ENCODE peak calls at places on chromosome 4, in eight cellular contexts. M is dorsolateral prefrontal cortex, J is cardiac muscle cell, W is A549, T is mammary epithelial cell, V is fibroblast of mammary gland, G is body of pancreas, U is cardiac fibroblast. Y is an unnamed sample.

GRCh38 chr4:97987019-97987648 is 156.1 kb downstream of the STPG2 start:
- DNase-seq in J (peak), G (no peak), T (peak), W (peak), U (peak), V (peak), M (no peak), Y (peak)

GRCh38 chr4:138224614-138225013 is 17.5 kb downstream of the SLC7A11 start:
- DNase-seq in T (no peak), W (no peak), V (no peak), J (no peak), U (no peak), G (no peak), M (no peak), Y (no peak)

GRCh38 chr4:169160825-169161224 is 109.9 kb downstream of the SH3RF1 start:
- DNase-seq in U (peak), V (peak), J (peak), M (no peak), W (no peak), T (no peak), G (peak), Y (peak)

GRCh38 chr4:85769009-85769408 is 294.1 kb downstream of the ARHGAP24 start:
- DNase-seq in M (no peak), U (no peak), G (no peak), J (no peak), W (no peak), T (no peak), V (no peak), Y (no peak)

GRCh38 chr4:110798682-110799081 is 175.8 kb upstream of the PITX2 start:
- DNase-seq in J (no peak), M (no peak), V (no peak), U (no peak), G (no peak), W (no peak), T (no peak), Y (no peak)

GRCh38 chr4:85720736-85721135 is 245.8 kb downstream of the ARHGAP24 start:
- DNase-seq in U (peak), M (no peak), V (peak), J (peak), W (peak), T (peak), G (no peak), Y (peak)

GRCh38 chr4:56876264-56876663 is 31.4 kb upstream of the REST start:
- DNase-seq in J (no peak), U (no peak), T (no peak), V (no peak), M (no peak), W (no peak), G (no peak), Y (no peak)

GRCh38 chr4:13530823-13531608 is 13.3 kb downstream of the NKX3-2 start:
- DNase-seq in J (no peak), M (no peak), U (no peak), W (no peak), T (no peak), G (no peak), V (no peak), Y (no peak)

GRCh38 chr4:57064811-57065711 is 45.1 kb downstream of the IGFBP7 start:
- DNase-seq in J (peak), W (peak), M (no peak), T (no peak), V (peak), G (peak), U (peak), Y (peak)

GRCh38 chr4:103201254-103201653 is 3.1 kb upstream of the CENPE start:
- DNase-seq in V (no peak), J (no peak), U (no peak), M (no peak), G (no peak), W (no peak), T (no peak), Y (no peak)

GRCh38 chr4:168715889-168716288 is 219.0 kb downstream of the PALLD start:
- DNase-seq in T (no peak), M (no peak), V (no peak), W (no peak), G (no peak), J (no peak), U (peak), Y (no peak)

GRCh38 chr4:76197971-76198410 is 15.6 kb downstream of the SCARB2 start:
- DNase-seq in G (peak), M (peak), T (peak), W (no peak), V (peak), J (peak), U (peak), Y (no peak)

GRCh38 chr4:105710678-105711077 is 2.1 kb downstream of the GSTCD start:
- DNase-seq in T (peak), W (no peak), J (no peak), U (no peak), M (no peak), G (no peak), V (peak), Y (peak)

GRCh38 chr4:136036744-136037143 is 1495.5 kb downstream of the PCDH18 start:
- DNase-seq in T (peak), M (no peak), W (peak), V (peak), J (peak), G (no peak), U (peak), Y (peak)

GRCh38 chr4:36399762-36400353 is 118.4 kb downstream of the DTHD1 start:
- DNase-seq in V (peak), G (peak), T (no peak), U (peak), W (peak), M (no peak), J (peak), Y (no peak)

GRCh38 chr4:2501034-2501594 is 32.2 kb downstream of the RNF4 start:
- DNase-seq in J (no peak), W (no peak), U (no peak), T (no peak), G (no peak), M (no peak), V (no peak), Y (no peak)

GRCh38 chr4:2497931-2498330 is 29.0 kb downstream of the RNF4 start:
- DNase-seq in M (no peak), G (no peak), V (no peak), J (no peak), U (no peak), W (no peak), T (no peak), Y (no peak)

GRCh38 chr4:2503809-2504208 is 32.6 kb upstream of the FAM193A start:
- DNase-seq in G (no peak), M (no peak), T (no peak), V (no peak), J (no peak), U (no peak), W (no peak), Y (no peak)

GRCh38 chr4:2497324-2497723 is 28.4 kb downstream of the RNF4 start:
- DNase-seq in M (no peak), W (no peak), G (no peak), U (no peak), V (no peak), T (no peak), J (no peak), Y (no peak)

DNA sequence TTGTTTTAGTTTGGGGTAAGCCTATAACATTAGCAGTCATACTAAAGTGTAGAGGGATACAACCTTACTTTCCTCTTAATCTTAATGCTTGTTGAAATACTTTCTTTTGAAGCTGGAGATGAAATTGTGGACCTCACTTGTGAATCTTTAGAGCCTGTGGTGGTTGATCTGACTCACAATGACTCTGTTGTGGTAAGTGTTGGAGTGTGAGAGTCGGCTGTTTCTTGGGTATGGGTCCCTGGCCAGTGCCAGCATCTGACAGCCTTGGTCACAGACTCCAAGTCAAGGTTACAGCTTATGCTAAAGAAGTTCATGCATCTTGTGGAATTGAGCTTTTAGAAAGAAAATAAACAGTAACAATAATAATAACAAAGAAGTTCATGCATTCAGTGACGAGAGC is 31.6 kb downstream of the RNF4 start:
- DNase-seq in G (no peak), U (no peak), J (no peak), M (no peak), W (no peak), T (no peak), V (peak), Y (no peak)
- TF ChIP-seq CTCF in G (no peak), U (no peak), J (no peak), M (no peak), W (no peak), T (no peak), V (no peak), Y (no peak)

GRCh38 chr4:6909113-6909969 is at the start of gene TBC1D14:
- DNase-seq in T (peak), J (peak), G (peak), M (peak), V (peak), U (peak), W (peak), Y (peak)

GRCh38 chr4:6908397-6909112 is 1.1 kb upstream of the TBC1D14 start:
- DNase-seq in W (no peak), M (no peak), G (no peak), J (peak), U (no peak), V (peak), T (no peak), Y (peak)

GRCh38 chr4:6906046-6906445 is 3.6 kb upstream of the TBC1D14 start:
- DNase-seq in J (no peak), T (no peak), G (no peak), M (no peak), W (no peak), U (no peak), V (no peak), Y (no peak)

GRCh38 chr4:6905501-6905900 is 4.1 kb upstream of the TBC1D14 start:
- DNase-seq in M (no peak), J (no peak), G (no peak), U (no peak), W (no peak), T (no peak), V (no peak), Y (no peak)

GRCh38 chr4:6907658-6908191 is 1.9 kb upstream of the TBC1D14 start:
- DNase-seq in W (peak), T (no peak), G (peak), U (peak), V (peak), M (peak), J (peak), Y (peak)
- H3K4me3 ChIP-seq in W (no peak), T (no peak), G (no peak), U (no peak), V (no peak), M (peak), J (no peak), Y (no peak)

DNA sequence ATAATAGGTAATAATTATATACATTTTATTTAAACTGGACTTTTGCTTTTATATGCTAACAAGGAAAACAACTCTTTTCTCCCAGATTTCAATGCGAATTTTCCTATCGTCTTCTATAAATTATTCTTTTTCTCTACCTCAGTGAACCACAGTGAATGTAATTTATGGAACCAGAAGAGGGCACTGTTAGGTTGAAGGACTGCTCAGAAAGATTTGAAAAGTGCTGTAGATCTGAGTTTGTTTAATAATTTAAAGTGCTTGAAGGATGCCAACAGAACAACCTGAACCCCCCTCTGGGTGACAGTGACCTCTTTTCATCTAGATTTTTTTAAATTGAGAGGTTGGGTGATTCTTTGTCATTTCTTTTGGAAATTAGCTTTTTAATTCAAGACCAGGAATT is 54.9 kb downstream of the PHOX2B start:
- DNase-seq in U (peak), T (peak), M (no peak), J (peak), V (peak), W (peak), G (no peak), Y (peak)
- TF ChIP-seq CTCF in U (peak), T (peak), M (peak), J (peak), V (peak), W (peak), G (peak), Y (peak)

DNA sequence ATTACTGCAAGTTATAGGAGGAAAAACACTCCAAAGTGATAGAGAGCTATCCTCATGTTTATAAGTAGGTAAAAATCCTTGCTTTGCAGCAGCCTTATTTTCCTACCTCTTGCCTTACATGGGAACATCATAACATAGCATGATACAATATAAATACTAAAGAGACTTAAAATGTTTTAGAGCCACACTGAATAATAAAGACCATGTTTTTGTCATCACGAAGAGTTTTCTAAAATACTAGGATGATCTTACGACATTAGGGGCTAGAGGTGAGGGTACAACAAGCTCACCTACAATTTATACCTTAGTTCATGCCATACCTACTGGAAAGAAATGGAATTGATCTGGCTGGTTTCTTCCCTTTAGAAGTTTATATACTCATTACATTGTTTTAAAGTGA is 184.8 kb downstream of the FBXW7 start:
- DNase-seq in W (no peak), V (no peak), J (no peak), M (no peak), U (no peak), T (no peak), G (no peak), Y (no peak)
- H3K4me3 ChIP-seq in W (no peak), V (peak), J (no peak), M (peak), U (peak), T (peak), G (no peak), Y (peak)

GRCh38 chr4:145180298-145181090 is at the start of gene OTUD4:
- DNase-seq in J (peak), T (peak), V (peak), W (peak), G (peak), U (peak), M (peak), Y (peak)
- TF ChIP-seq CTCF in J (peak), T (peak), V (no peak), W (no peak), G (no peak), U (peak), M (no peak), Y (no peak)

DNA sequence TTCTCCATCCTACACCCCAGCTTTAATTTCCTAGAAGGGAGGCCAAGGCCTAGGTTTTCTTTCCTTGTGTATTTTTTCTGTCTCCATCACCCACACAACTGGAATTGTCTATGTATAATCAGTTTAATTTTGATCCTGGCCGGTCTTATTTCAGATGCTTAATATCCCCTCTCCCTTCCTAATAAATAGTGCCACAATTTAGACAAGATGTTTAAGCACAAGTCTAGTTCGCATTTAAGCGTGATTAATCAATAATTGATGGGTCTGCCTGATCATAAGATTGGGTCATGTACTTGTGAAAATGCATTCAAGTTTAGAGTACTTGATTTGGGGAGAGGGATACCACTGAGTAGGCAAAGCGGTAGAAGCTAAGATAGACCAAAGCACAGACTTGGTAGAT is 2.4 kb downstream of the BMP2K start:
- DNase-seq in W (no peak), T (no peak), M (no peak), J (no peak), V (no peak), G (no peak), U (no peak), Y (no peak)
- H3K4me3 ChIP-seq in W (no peak), T (no peak), M (peak), J (no peak), V (peak), G (no peak), U (no peak), Y (peak)

GRCh38 chr4:124202106-124202505 is 510.4 kb downstream of the ANKRD50 start:
- DNase-seq in U (peak), G (peak), V (peak), W (no peak), T (no peak), M (no peak), J (peak), Y (peak)
- TF ChIP-seq CTCF in U (peak), G (no peak), V (peak), W (no peak), T (peak), M (no peak), J (peak), Y (peak)

GRCh38 chr4:81031389-81032173 is 1.1 kb downstream of the BMP3 start:
- DNase-seq in M (no peak), U (no peak), J (no peak), G (no peak), T (no peak), W (no peak), V (no peak), Y (no peak)
- H3K4me3 ChIP-seq in M (peak), U (no peak), J (peak), G (no peak), T (no peak), W (no peak), V (no peak), Y (no peak)

Y was measured in fibroblast of villous mesenchyme.